ENCODE peak calls at places on chromosomes 2 and 18, in nine cellular contexts. R is NCI-H1092 treated with DMSO at 0.1 percent for 48 hours; Z is GM04504; L is D341Med; D is T-helper 2 cell; Q is K562; X is GM13976; E is activated CD8-positive, alpha-beta memory T cell treated with anti-CD3 and anti-CD28 coated beads, Interleukin-2, amount 50 U/mL, for 4 hours; N is NCI-H1694. C is an unnamed sample.
A peak's percentile ranks its signal among the peaks of the same experiment; 100 is the strongest.

GRCh38 chr2:226313071-226313470 is 486.5 kb downstream of the IRS1 start:
- DNase-seq in E (no peak), Z (no peak), X (no peak), D (no peak), Q (no peak), R (no peak), N (no peak), L (no peak), C (no peak)

GRCh38 chr2:132564065-132564464 is 105.9 kb downstream of the LYPD1 start:
- DNase-seq in X (no peak), Z (no peak), Q (no peak), D (no peak), N (no peak), E (no peak), L (no peak), R (no peak), C (no peak)

GRCh38 chr2:101205521-101205998 is 47.1 kb upstream of the CNOT11 start:
- DNase-seq in X (peak; percentile 63), N (peak; percentile 78), D (peak; percentile 82), L (peak; percentile 83), Z (peak; percentile 64), E (peak; percentile 18), Q (no peak), R (peak; percentile 49), C (peak; percentile 56)

GRCh38 chr2:211879323-211879722 is 659.3 kb downstream of the ERBB4 start:
- DNase-seq in R (no peak), D (no peak), E (no peak), X (no peak), N (no peak), L (peak; percentile 26), Q (no peak), Z (no peak), C (peak; percentile 7)

GRCh38 chr18:23499571-23499889 is 3.8 kb upstream of the RMC1 start:
- DNase-seq in N (no peak), Z (no peak), E (no peak), Q (no peak), D (no peak), R (no peak), L (no peak), X (no peak), C (no peak)

GRCh38 chr18:28086530-28087172 is 90.3 kb downstream of the CDH2 start:
- DNase-seq in X (no peak), D (no peak), Q (no peak), L (no peak), R (no peak), Z (peak; percentile 32), E (no peak), N (no peak), C (no peak)

GRCh38 chr18:9802774-9803697 is 82.7 kb upstream of the TXNDC2 start:
- DNase-seq in E (no peak), X (no peak), D (no peak), L (no peak), R (no peak), N (no peak), Z (no peak), Q (peak; percentile 93), C (no peak)

GRCh38 chr2:84849271-84849952 is 31.5 kb downstream of the TRABD2A start:
- DNase-seq in Z (peak; percentile 42), N (peak; percentile 98), E (peak; percentile 44), D (peak; percentile 82), L (no peak), X (no peak), Q (no peak), R (no peak), C (no peak)

GRCh38 chr18:76488190-76488589 is 6.9 kb downstream of the ZNF516 start:
- DNase-seq in N (no peak), Q (no peak), R (no peak), L (no peak), D (no peak), X (no peak), Z (no peak), E (no peak), C (no peak)

GRCh38 chr2:192151848-192152247 is 42.9 kb downstream of the TMEFF2 start:
- DNase-seq in R (peak; percentile 79), N (no peak), X (no peak), Z (no peak), L (no peak), E (no peak), Q (no peak), D (no peak), C (no peak)

GRCh38 chr2:7919510-7919909 is 762.3 kb upstream of the ID2 start:
- DNase-seq in Z (no peak), D (no peak), R (no peak), E (no peak), L (no peak), X (no peak), Q (peak; percentile 27), N (no peak), C (no peak)

GRCh38 chr2:9897331-9897737 is 54.1 kb downstream of the TAF1B start:
- DNase-seq in Z (peak; percentile 86), Q (no peak), L (no peak), X (no peak), R (no peak), E (no peak), N (peak; percentile 6), D (peak; percentile 62), C (no peak)

GRCh38 chr2:102066554-102066953 is 74.8 kb downstream of the IL1R2 start:
- DNase-seq in Q (no peak), X (no peak), N (no peak), D (no peak), R (no peak), E (no peak), Z (no peak), L (no peak), C (no peak)

GRCh38 chr18:31156831-31157763 is 5.6 kb downstream of the DSC1 start:
- DNase-seq in E (no peak), D (no peak), Q (no peak), R (no peak), X (no peak), N (no peak), Z (no peak), L (peak; percentile 18), C (no peak)

GRCh38 chr18:42183746-42184145 is 228.7 kb downstream of the PIK3C3 start:
- DNase-seq in D (no peak), Z (peak; percentile 59), N (no peak), L (no peak), X (no peak), R (no peak), Q (no peak), E (no peak), C (no peak)

GRCh38 chr18:10060469-10060782 is 146.6 kb downstream of the VAPA start:
- DNase-seq in L (no peak), D (no peak), N (no peak), R (no peak), E (no peak), X (no peak), Z (no peak), Q (no peak), C (no peak)

GRCh38 chr2:101036562-101036961 is 34.5 kb downstream of the RPL31 start:
- DNase-seq in E (no peak), Q (no peak), N (peak; percentile 26), R (peak; percentile 2), L (no peak), Z (no peak), X (peak; percentile 65), D (peak; percentile 12), C (peak; percentile 51)

GRCh38 chr2:119240311-119241204 is 16.9 kb downstream of the STEAP3 start:
- DNase-seq in R (peak; percentile 83), L (peak; percentile 82), N (peak; percentile 65), X (no peak), E (no peak), D (no peak), Q (peak; percentile 27), Z (no peak), C (no peak)

GRCh38 chr2:74511104-74511989 is 2.9 kb upstream of the TLX2 start:
- DNase-seq in R (no peak), D (no peak), L (no peak), N (no peak), X (no peak), Z (no peak), E (no peak), Q (no peak), C (no peak)

GRCh38 chr2:127526940-127527804 is 883 bp upstream of the IWS1 start:
- DNase-seq in X (no peak), Z (no peak), D (no peak), Q (no peak), N (no peak), R (no peak), E (no peak), L (no peak), C (no peak)

GRCh38 chr18:2324459-2324858 is 246.8 kb downstream of the METTL4 start:
- DNase-seq in E (no peak), Z (no peak), N (no peak), Q (no peak), L (no peak), X (no peak), D (no peak), R (no peak), C (no peak)

GRCh38 chr2:191032588-191033429 is 18.8 kb upstream of the STAT1 start:
- DNase-seq in Z (no peak), X (no peak), Q (no peak), E (no peak), D (no peak), L (no peak), R (no peak), N (no peak), C (no peak)

GRCh38 chr2:28692411-28692810 is 59.2 kb upstream of the PPP1CB start:
- DNase-seq in Z (no peak), R (no peak), N (no peak), D (no peak), E (no peak), L (no peak), Q (no peak), X (no peak), C (no peak)

GRCh38 chr2:72457801-72458516 is 310.3 kb upstream of the CYP26B1 start:
- DNase-seq in N (no peak), E (no peak), Z (peak; percentile 48), L (no peak), Q (no peak), X (no peak), D (no peak), R (no peak), C (no peak)

C was measured in GM13977.